ENCODE peak calls at places on chromosomes 13 and 19, in nine cellular contexts. E, G, B, V, N, J, O, F and W are unnamed samples.

GRCh38 chr19:10191347-10191746 is 3.4 kb downstream of the DNMT1 start:
- DNase-seq in N (no peak), F (no peak), B (no peak), J (no peak), G (no peak), V (no peak), E (no peak), O (peak), W (peak)

GRCh38 chr19:39846176-39846677 is at the start of gene FBL:
- DNase-seq in F (peak), G (peak), V (peak), E (peak), O (peak), N (peak), J (peak), B (peak), W (peak)

GRCh38 chr13:68897331-68897730 is 1210.3 kb upstream of the ATXN8OS start:
- DNase-seq in V (no peak), B (no peak), J (peak), O (no peak), N (peak), G (no peak), F (no peak), E (no peak), W (no peak)

GRCh38 chr19:2816641-2817040 is 3.0 kb upstream of the ZNF554 start:
- DNase-seq in J (no peak), G (no peak), N (no peak), O (no peak), B (no peak), E (no peak), V (no peak), F (no peak), W (no peak)

GRCh38 chr13:100588350-100589177 is at the start of gene GGACT:
- DNase-seq in G (no peak), J (peak), V (no peak), E (peak), N (peak), F (peak), B (peak), O (peak), W (peak)

GRCh38 chr13:40508767-40509342 is 157.6 kb downstream of the FOXO1 start:
- DNase-seq in V (no peak), J (no peak), E (no peak), G (no peak), N (no peak), B (no peak), F (no peak), O (no peak), W (no peak)

GRCh38 chr19:31127132-31127967 is 221.9 kb downstream of the TSHZ3 start:
- DNase-seq in O (no peak), G (no peak), E (no peak), N (peak), F (no peak), B (no peak), V (no peak), J (no peak), W (no peak)

GRCh38 chr13:57704031-57704430 is 72.5 kb downstream of the PCDH17 start:
- DNase-seq in J (no peak), F (no peak), O (no peak), N (no peak), V (no peak), G (no peak), B (no peak), E (no peak), W (no peak)

GRCh38 chr13:113076681-113077401 is 28.8 kb upstream of the F7 start:
- DNase-seq in J (no peak), B (no peak), N (no peak), O (no peak), V (no peak), G (no peak), E (no peak), F (no peak), W (no peak)

GRCh38 chr13:100543872-100544602 is 44.6 kb downstream of the GGACT start:
- DNase-seq in E (no peak), J (no peak), N (no peak), O (peak), B (no peak), F (no peak), G (no peak), V (no peak), W (no peak)